ENCODE peak calls at places on chromosomes 5 and 9, in five cellular contexts. R, T, O, A and H are unnamed samples.

GRCh38 chr9:133690111-133690561 is 48.0 kb downstream of the SARDH start:
- DNase-seq in A (no peak), R (peak; percentile 68), O (no peak), T (peak; percentile 73), H (peak; percentile 87)

GRCh38 chr5:111755264-111755941 is 1.6 kb downstream of the NREP start:
- DNase-seq in A (no peak), O (no peak), R (no peak), T (no peak), H (no peak)

GRCh38 chr5:95973793-95974325 is 12.2 kb upstream of the ELL2 start:
- DNase-seq in O (peak; percentile 62), T (no peak), A (no peak), R (no peak), H (no peak)

GRCh38 chr5:111134080-111134479 is 41.9 kb downstream of the WDR36 start:
- DNase-seq in A (peak; percentile 72), O (no peak), R (no peak), T (no peak), H (no peak)

GRCh38 chr5:141875022-141875740 is 3.0 kb downstream of the PCDH1 start:
- DNase-seq in T (no peak), A (no peak), O (no peak), R (no peak), H (no peak)

GRCh38 chr5:151509231-151509630 is 61.8 kb downstream of the SLC36A1 start:
- DNase-seq in A (no peak), O (no peak), R (peak; percentile 77), T (no peak), H (no peak)

GRCh38 chr9:18338042-18338441 is 135.9 kb upstream of the ADAMTSL1 start:
- DNase-seq in T (no peak), R (no peak), O (no peak), A (no peak), H (no peak)

GRCh38 chr9:14021871-14022525 is 291.9 kb downstream of the NFIB start:
- DNase-seq in A (no peak), O (no peak), R (no peak), T (no peak), H (no peak)

GRCh38 chr5:141707535-141707934 is 25.5 kb upstream of the ARAP3 start:
- DNase-seq in R (no peak), A (no peak), T (no peak), O (no peak), H (no peak)

GRCh38 chr9:72306771-72307170 is 58.2 kb downstream of the ZFAND5 start:
- DNase-seq in R (no peak), A (no peak), O (no peak), T (no peak), H (no peak)
- H3K4me3 ChIP-seq in R (no peak overlapping the region), A (no peak overlapping the region), O (no peak overlapping the region), T (no peak overlapping the region), H (no peak overlapping the region)

DNA sequence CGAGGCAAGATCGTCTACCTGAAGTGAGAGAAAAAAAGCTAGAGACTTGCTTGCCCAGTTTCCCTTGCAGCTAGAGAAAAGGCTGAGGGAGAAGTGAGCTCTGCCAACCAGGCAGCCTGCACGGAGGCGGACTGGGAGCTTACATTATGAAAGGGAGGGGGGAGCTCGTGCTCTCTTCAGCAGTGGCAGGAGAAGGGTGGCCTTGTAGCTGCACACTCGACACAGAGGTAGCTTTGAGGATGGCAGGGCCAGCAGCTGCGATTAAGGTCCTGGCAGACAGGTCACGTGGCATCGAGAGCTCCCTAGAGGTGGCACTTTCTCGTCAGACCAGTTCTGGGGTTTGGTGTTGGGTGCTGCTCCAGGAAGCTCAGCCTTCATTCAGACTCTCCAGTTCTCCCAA is 26.7 kb downstream of the APBA1 start:
- DNase-seq in A (no peak), O (no peak), R (peak; percentile 29), T (peak; percentile 85), H (no peak)
- H3K4me3 ChIP-seq in A (no peak overlapping the region), O (no peak overlapping the region), R (no peak overlapping the region), T (no peak overlapping the region), H (no peak overlapping the region)

GRCh38 chr5:67476995-67477394 is 280.4 kb upstream of the CD180 start:
- DNase-seq in A (no peak), T (no peak), O (no peak), R (no peak), H (no peak)
- H3K4me3 ChIP-seq in A (no peak overlapping the region), T (no peak overlapping the region), O (no peak overlapping the region), R (no peak overlapping the region), H (no peak overlapping the region)

GRCh38 chr5:88660326-88660946 is 222.5 kb downstream of the MEF2C start:
- DNase-seq in T (no peak), O (no peak), A (no peak), R (peak; percentile 81), H (no peak)
- H3K4me3 ChIP-seq in T (peak overlapping the region; percentile 36), O (no peak overlapping the region), A (peak overlapping the region; percentile 35), R (peak overlapping the region; percentile 73), H (peak overlapping the region; percentile 41)

DNA sequence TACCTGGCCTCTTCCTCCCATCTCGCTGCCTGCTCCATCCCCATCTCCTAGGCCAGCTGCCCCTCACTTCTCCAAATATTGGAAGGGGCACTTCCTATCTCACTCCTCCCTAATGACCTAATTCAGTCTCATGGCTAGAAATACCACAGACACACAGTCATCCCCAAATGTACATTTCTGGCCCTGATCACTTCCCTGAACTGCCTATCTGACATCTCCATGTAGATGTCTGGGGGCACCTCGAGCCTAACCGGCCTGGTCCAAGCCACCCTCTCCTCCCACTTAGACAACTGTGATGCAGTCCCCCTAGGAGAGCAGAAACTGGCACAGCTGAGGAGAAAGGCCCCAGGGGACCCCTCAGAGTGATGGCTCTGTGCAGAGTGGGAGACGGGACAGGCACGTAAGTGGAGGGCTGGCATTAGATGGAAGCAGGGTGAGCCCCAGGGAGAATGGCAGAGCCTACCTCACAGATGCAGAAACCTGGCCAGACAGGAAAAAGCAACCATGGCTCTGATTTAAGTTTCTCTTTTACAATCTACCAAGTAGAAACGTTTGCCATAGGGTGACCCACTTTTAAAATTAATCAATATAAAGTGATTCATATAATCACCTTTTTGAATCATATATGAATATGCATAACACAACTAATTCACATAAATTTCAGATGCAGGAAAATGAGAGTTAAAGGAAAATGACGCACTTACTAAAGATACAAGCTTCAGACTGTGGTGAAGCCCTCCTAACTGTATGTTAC is 22.1 kb downstream of the CAMSAP1 start:
- DNase-seq in T (no peak), O (no peak), R (peak; percentile 10), A (no peak), H (no peak)
- H3K4me3 ChIP-seq in T (no peak overlapping the region), O (no peak overlapping the region), R (no peak overlapping the region), A (no peak overlapping the region), H (no peak overlapping the region)